ENCODE peak calls at places on chromosomes 13 and 19, in six cellular contexts. H is WTC11; O is mucosa of descending colon; Q is fibroblast of mammary gland; Z is activated T-helper 2 cell treated with anti-CD3 and anti-CD28 coated beads, Interferon-gamma antibody, Interleukin-2, Interleukin-4, amounts not matched to agents 10 μg/mL and 5 μg/mL and 100 μg/mL, durations not matched to agents 14 hours and 24 hours and 36 hours; W is T-cell. K is an unnamed sample.

GRCh38 chr13:75469087-75469486 is 12.9 kb downstream of the TBC1D4 start:
- DNase-seq in O (no peak), Q (no peak), H (peak), Z (no peak), W (no peak), K (no peak)

GRCh38 chr19:47005873-47006272 is 13.8 kb upstream of the NPAS1 start:
- DNase-seq in Q (peak), W (no peak), H (no peak), O (no peak), Z (no peak), K (no peak)

GRCh38 chr19:2962018-2962670 is 15.2 kb upstream of the TLE6 start:
- DNase-seq in W (peak), Q (peak), Z (peak), H (peak), O (peak), K (peak)

GRCh38 chr13:91978571-91978970 is 580.1 kb downstream of the GPC5 start:
- DNase-seq in Z (no peak), Q (no peak), O (no peak), W (no peak), H (no peak), K (no peak)

GRCh38 chr19:38003427-38004099 is 96.6 kb downstream of the SIPA1L3 start:
- DNase-seq in W (no peak), Q (peak), H (peak), Z (no peak), O (peak), K (peak)

GRCh38 chr13:23753523-23753922 is 135.7 kb downstream of the MIPEP start:
- DNase-seq in Q (peak), O (no peak), H (no peak), W (no peak), Z (no peak), K (no peak)

GRCh38 chr13:109783815-109784589 is 2.4 kb downstream of the IRS2 start:
- DNase-seq in W (no peak), Q (no peak), Z (no peak), H (peak), O (no peak), K (no peak)

GRCh38 chr13:91804724-91805123 is 406.3 kb downstream of the GPC5 start:
- DNase-seq in H (no peak), Z (no peak), Q (no peak), W (no peak), O (no peak), K (no peak)

GRCh38 chr13:82636119-82636518 is 1246.2 kb downstream of the SLITRK1 start:
- DNase-seq in O (no peak), Q (peak), H (no peak), W (no peak), Z (no peak), K (no peak)

GRCh38 chr13:66553391-66553790 is 676.7 kb downstream of the PCDH9 start:
- DNase-seq in Q (no peak), W (no peak), H (no peak), Z (no peak), O (no peak), K (no peak)

GRCh38 chr13:77378662-77379061 is 51.8 kb upstream of the MYCBP2 start:
- DNase-seq in H (no peak), W (no peak), O (no peak), Q (no peak), Z (no peak), K (no peak)

GRCh38 chr13:24502567-24503375 is 9.8 kb downstream of the PARP4 start:
- DNase-seq in O (peak), W (no peak), H (no peak), Q (peak), Z (no peak), K (no peak)

GRCh38 chr19:44620667-44621066 is 7.3 kb downstream of the IGSF23 start:
- DNase-seq in O (no peak), Z (no peak), H (no peak), Q (peak), W (no peak), K (no peak)

GRCh38 chr19:8361921-8362793 is 1.8 kb upstream of the ANGPTL4 start:
- DNase-seq in O (peak), H (no peak), W (no peak), Q (peak), Z (no peak), K (no peak)

GRCh38 chr13:112804374-112804773 is 114.5 kb downstream of the ATP11A start:
- DNase-seq in Z (no peak), Q (no peak), H (no peak), O (no peak), W (no peak), K (no peak)

GRCh38 chr19:32397736-32398135 is 7.8 kb upstream of the DPY19L3 start:
- DNase-seq in H (no peak), W (no peak), Q (peak), O (no peak), Z (no peak), K (no peak)

GRCh38 chr13:27822258-27822872 is 30.1 kb downstream of the GSX1 start:
- DNase-seq in W (no peak), O (no peak), H (no peak), Z (no peak), Q (peak), K (no peak)

GRCh38 chr19:51727349-51727880 is 3.6 kb upstream of the HAS1 start:
- DNase-seq in O (no peak), Q (peak), H (no peak), W (no peak), Z (no peak), K (no peak)